ENCODE peak calls at places on chromosome 5, in ten cellular contexts. G is pancreas; S is ELF-1; R is HEK293T; O is stimulated activated CD4-positive, alpha-beta T cell treated with anti-CD3 and anti-CD28 coated beads, Interleukin-1b, Interleukin-23, amount 100 ng/mL, for 24 hours; Y is activated CD8-positive, alpha-beta T cell treated with anti-CD3 and anti-CD28 coated beads, Interleukin-2, amount 10 ng/mL, durations not matched to agents 7 days and 5 days; P is activated naive CD4-positive, alpha-beta T cell treated with Interleukin-2 at 50 U/mL for 16 hours; K is ecto neural progenitor cell; M is left lung; W is NCI-H1694 treated with DMSO at 0.1 percent for 48 hours. E is an unnamed sample.

GRCh38 chr5:95403996-95404395 is 12.8 kb downstream of the FAM81B start:
- DNase-seq in W (no peak), S (no peak), R (peak), O (no peak), G (no peak), K (no peak), M (no peak), P (no peak), Y (no peak), E (no peak)

GRCh38 chr5:171388816-171389168 is 1.1 kb downstream of the NPM1 start:
- DNase-seq in O (no peak), K (peak), W (no peak), G (no peak), R (no peak), S (no peak), Y (peak), M (no peak), P (peak), E (no peak)

GRCh38 chr5:158553195-158553945 is 546.3 kb downstream of the EBF1 start:
- DNase-seq in K (no peak), S (no peak), M (no peak), R (no peak), G (no peak), P (no peak), O (no peak), Y (no peak), W (no peak), E (no peak)

GRCh38 chr5:130720355-130720754 is 444.7 kb downstream of the HINT1 start:
- DNase-seq in P (no peak), S (peak), M (no peak), R (peak), Y (no peak), O (no peak), K (no peak), W (no peak), G (no peak), E (no peak)

GRCh38 chr5:129988453-129988852 is 84.2 kb downstream of the CHSY3 start:
- DNase-seq in P (no peak), R (no peak), G (no peak), W (no peak), O (no peak), M (no peak), S (no peak), Y (no peak), K (no peak), E (no peak)

GRCh38 chr5:180607861-180608571 is 16.7 kb upstream of the SCGB3A1 start:
- DNase-seq in S (no peak), R (no peak), Y (no peak), G (peak), W (no peak), M (peak), O (no peak), K (no peak), P (peak), E (no peak)

GRCh38 chr5:1429066-1429465 is 16.2 kb downstream of the SLC6A3 start:
- DNase-seq in P (no peak), W (no peak), Y (no peak), R (no peak), M (no peak), K (no peak), G (peak), O (no peak), S (no peak), E (no peak)

GRCh38 chr5:43889238-43889637 is 286.3 kb downstream of the NNT start:
- DNase-seq in S (no peak), O (no peak), G (no peak), K (no peak), R (no peak), M (no peak), P (no peak), W (no peak), Y (no peak), E (no peak)

GRCh38 chr5:71586052-71586940 is 844 bp upstream of the MCCC2 start:
- DNase-seq in P (no peak), K (no peak), S (no peak), M (no peak), R (no peak), O (no peak), Y (peak), W (no peak), G (no peak), E (no peak)

GRCh38 chr5:174187001-174187400 is 141.5 kb downstream of the NSG2 start:
- DNase-seq in M (no peak), W (no peak), O (no peak), R (no peak), S (no peak), K (peak), G (no peak), Y (no peak), P (no peak), E (no peak)

GRCh38 chr5:180116441-180117377 is 45.1 kb upstream of the RNF130 start:
- DNase-seq in M (peak), Y (no peak), K (peak), O (no peak), R (no peak), P (no peak), W (no peak), S (peak), G (peak), E (no peak)

GRCh38 chr5:178750230-178750629 is 19.8 kb upstream of the ZNF354A start:
- DNase-seq in K (no peak), W (no peak), M (no peak), P (no peak), S (no peak), R (no peak), O (no peak), G (no peak), Y (no peak), E (no peak)

GRCh38 chr5:123297866-123298265 is 125.3 kb downstream of the CEP120 start:
- DNase-seq in W (no peak), S (no peak), R (no peak), G (no peak), P (no peak), O (no peak), K (no peak), M (no peak), Y (no peak), E (no peak)

GRCh38 chr5:91281409-91281808 is 101.7 kb downstream of the ARRDC3 start:
- DNase-seq in W (no peak), O (no peak), K (no peak), S (no peak), G (no peak), Y (no peak), M (no peak), P (no peak), R (no peak), E (no peak)

GRCh38 chr5:6803981-6804550 is 90.8 kb downstream of the TENT4A start:
- DNase-seq in R (no peak), M (no peak), P (no peak), G (no peak), Y (no peak), S (no peak), W (peak), K (no peak), O (no peak), E (no peak)

GRCh38 chr5:149679876-149680809 is 50.0 kb upstream of the PPARGC1B start:
- DNase-seq in P (no peak), G (no peak), R (no peak), K (no peak), Y (no peak), W (no peak), S (no peak), O (no peak), M (no peak), E (no peak)

GRCh38 chr5:168721354-168721753 is 142.2 kb upstream of the PANK3 start:
- DNase-seq in S (no peak), Y (no peak), W (no peak), G (no peak), R (no peak), P (no peak), K (peak), O (no peak), M (no peak), E (no peak)

GRCh38 chr5:130126748-130127147 is 222.5 kb downstream of the CHSY3 start:
- DNase-seq in O (no peak), R (no peak), S (no peak), G (no peak), Y (no peak), W (no peak), P (no peak), M (no peak), K (no peak), E (no peak)

GRCh38 chr5:82335807-82336206 is 57.7 kb upstream of the RPS23 start:
- DNase-seq in R (no peak), K (no peak), G (no peak), S (no peak), O (no peak), P (no peak), M (no peak), W (no peak), Y (no peak), E (no peak)

GRCh38 chr5:141814064-141814982 is 63.9 kb downstream of the PCDH1 start:
- DNase-seq in M (peak), R (peak), Y (peak), P (peak), K (peak), G (peak), O (peak), S (peak), W (peak), E (peak)

GRCh38 chr5:50463047-50463446 is 22.0 kb upstream of the EMB start:
- DNase-seq in M (no peak), W (no peak), O (no peak), G (no peak), Y (no peak), S (no peak), P (no peak), R (no peak), K (no peak), E (no peak)

GRCh38 chr5:141978389-141978788 is 9.5 kb downstream of the RNF14 start:
- DNase-seq in W (no peak), M (no peak), R (no peak), Y (no peak), P (no peak), S (no peak), K (no peak), G (no peak), O (no peak), E (no peak)

GRCh38 chr5:142398719-142399034 is 73.9 kb upstream of the SPRY4 start:
- DNase-seq in O (no peak), M (no peak), S (no peak), P (no peak), Y (no peak), K (no peak), R (no peak), G (no peak), W (no peak), E (no peak)

GRCh38 chr5:88702328-88702727 is 180.7 kb downstream of the MEF2C start:
- DNase-seq in Y (no peak), S (peak), G (no peak), W (no peak), O (no peak), P (no peak), R (no peak), M (no peak), K (no peak), E (no peak)

GRCh38 chr5:152405145-152405544 is at the start of gene NMUR2:
- DNase-seq in R (peak), K (peak), G (no peak), W (no peak), O (no peak), S (peak), P (no peak), Y (no peak), M (peak), E (no peak)

GRCh38 chr5:122871669-122872068 is 26.3 kb downstream of the SNX24 start:
- DNase-seq in W (no peak), Y (no peak), M (no peak), G (no peak), P (no peak), O (no peak), K (no peak), S (no peak), R (no peak), E (no peak)

GRCh38 chr5:112338681-112339337 is 80.3 kb downstream of the EPB41L4A start:
- DNase-seq in S (peak), G (no peak), P (no peak), Y (no peak), O (no peak), M (no peak), R (no peak), W (no peak), K (no peak), E (peak)

GRCh38 chr5:127351418-127351817 is 60.8 kb downstream of the MEGF10 start:
- DNase-seq in M (no peak), G (no peak), K (no peak), S (no peak), W (no peak), Y (no peak), R (no peak), P (no peak), O (no peak), E (no peak)

GRCh38 chr5:180522350-180522749 is 28.2 kb downstream of the CNOT6 start:
- DNase-seq in K (no peak), S (no peak), G (no peak), W (no peak), Y (no peak), R (no peak), P (no peak), O (no peak), M (no peak), E (no peak)

GRCh38 chr5:133229931-133230664 is 178.3 kb downstream of the HSPA4 start:
- DNase-seq in G (no peak), O (no peak), P (no peak), S (no peak), R (no peak), K (no peak), M (no peak), Y (no peak), W (no peak), E (no peak)

GRCh38 chr5:43017438-43017820 is 22.7 kb downstream of the ANXA2R start:
- DNase-seq in K (peak), W (no peak), G (no peak), O (no peak), P (peak), Y (peak), M (peak), S (peak), R (no peak), E (no peak)

GRCh38 chr5:66612226-66612625 is 16.0 kb downstream of the MAST4 start:
- DNase-seq in R (no peak), M (no peak), P (no peak), O (no peak), S (no peak), G (no peak), W (no peak), K (no peak), Y (no peak), E (no peak)

GRCh38 chr5:43019615-43020293 is 20.4 kb downstream of the ANXA2R start:
- DNase-seq in R (no peak), W (peak), P (peak), S (peak), G (no peak), K (peak), M (peak), O (no peak), Y (peak), E (peak)

GRCh38 chr5:135864503-135865443 is 30.3 kb downstream of the SLC25A48 start:
- DNase-seq in R (no peak), S (no peak), W (no peak), O (no peak), K (no peak), Y (no peak), P (no peak), M (no peak), G (no peak), E (no peak)

GRCh38 chr5:17951392-17952169 is 317.3 kb downstream of the TAF11L14 start:
- DNase-seq in O (no peak), S (peak), M (no peak), Y (no peak), R (no peak), W (no peak), K (peak), P (no peak), G (no peak), E (no peak)

GRCh38 chr5:76801803-76802195 is 17.0 kb upstream of the F2RL1 start:
- DNase-seq in K (no peak), O (no peak), P (no peak), R (no peak), Y (no peak), M (no peak), G (no peak), S (peak), W (no peak), E (no peak)

GRCh38 chr5:78647838-78648358 is 674 bp downstream of the LHFPL2 start:
- DNase-seq in R (peak), O (no peak), S (peak), P (no peak), G (no peak), Y (no peak), K (no peak), W (peak), M (peak), E (peak)

GRCh38 chr5:134127376-134127861 is 12.9 kb downstream of the TCF7 start:
- DNase-seq in R (no peak), W (no peak), M (peak), K (no peak), G (peak), Y (no peak), S (no peak), P (peak), O (no peak), E (no peak)

E was measured in left lobe of liver.